ENCODE peak calls at places on chromosomes 12 and 14, in five cellular contexts. U is HepG2, X is endothelial cell of umbilical vein, B is GM12878, V is A549. G is an unnamed sample.
A peak's percentile ranks its signal among the peaks of the same experiment; 100 is the strongest.

GRCh38 chr12:87801860-87802720 is 227.1 kb downstream of the C12orf50 start:
- DNase-seq in U (no peak), X (peak; percentile 76), B (no peak), V (no peak), G (no peak)

GRCh38 chr12:47080725-47081502 is 1.2 kb upstream of the AMIGO2 start:
- DNase-seq in U (no peak), X (peak; percentile 88), B (no peak), V (no peak), G (peak; percentile 66)

GRCh38 chr12:50636505-50636904 is 127.4 kb upstream of the ATF1 start:
- DNase-seq in U (no peak), X (no peak), B (no peak), V (no peak), G (no peak)

GRCh38 chr12:16526693-16527092 is 79.3 kb downstream of the LMO3 start:
- DNase-seq in U (no peak), X (no peak), B (no peak), V (no peak), G (no peak)

GRCh38 chr12:24256636-24257150 is 307.2 kb upstream of the SOX5 start:
- DNase-seq in U (no peak), X (no peak), B (no peak), V (no peak), G (no peak)

GRCh38 chr14:61466249-61466904 is 145.0 kb downstream of the PRKCH start:
- DNase-seq in U (peak; percentile 69), X (peak; percentile 42), B (no peak), V (peak; percentile 52), G (no peak)

GRCh38 chr14:106507354-106507753 is 981.0 kb downstream of the TMEM121 start:
- DNase-seq in U (no peak), X (no peak), B (no peak), V (no peak), G (no peak)

GRCh38 chr12:75011120-75011519 is 198.5 kb downstream of the KCNC2 start:
- DNase-seq in U (no peak), X (no peak), B (no peak), V (no peak), G (peak; percentile 19)

GRCh38 chr14:100471451-100472093 is 115.6 kb downstream of the BEGAIN start:
- DNase-seq in U (no peak), X (no peak), B (no peak), V (no peak), G (no peak)

GRCh38 chr14:67411820-67412421 is at the start of gene PLEK2:
- DNase-seq in U (no peak), X (no peak), B (no peak), V (peak; percentile 40), G (no peak)

GRCh38 chr14:22848391-22849164 is 12.2 kb downstream of the MMP14 start:
- DNase-seq in U (no peak), X (peak; percentile 88), B (no peak), V (no peak), G (no peak)

GRCh38 chr12:52813885-52814709 is at the start of gene KRT4:
- DNase-seq in U (no peak), X (no peak), B (no peak), V (no peak), G (no peak)

GRCh38 chr14:53167602-53168328 is 14.6 kb upstream of the DDHD1 start:
- DNase-seq in U (no peak), X (no peak), B (no peak), V (no peak), G (no peak)
- TF ChIP-seq POLR2A in U (no peak), X (no peak), B (no peak), V (no peak), G (no peak)

DNA sequence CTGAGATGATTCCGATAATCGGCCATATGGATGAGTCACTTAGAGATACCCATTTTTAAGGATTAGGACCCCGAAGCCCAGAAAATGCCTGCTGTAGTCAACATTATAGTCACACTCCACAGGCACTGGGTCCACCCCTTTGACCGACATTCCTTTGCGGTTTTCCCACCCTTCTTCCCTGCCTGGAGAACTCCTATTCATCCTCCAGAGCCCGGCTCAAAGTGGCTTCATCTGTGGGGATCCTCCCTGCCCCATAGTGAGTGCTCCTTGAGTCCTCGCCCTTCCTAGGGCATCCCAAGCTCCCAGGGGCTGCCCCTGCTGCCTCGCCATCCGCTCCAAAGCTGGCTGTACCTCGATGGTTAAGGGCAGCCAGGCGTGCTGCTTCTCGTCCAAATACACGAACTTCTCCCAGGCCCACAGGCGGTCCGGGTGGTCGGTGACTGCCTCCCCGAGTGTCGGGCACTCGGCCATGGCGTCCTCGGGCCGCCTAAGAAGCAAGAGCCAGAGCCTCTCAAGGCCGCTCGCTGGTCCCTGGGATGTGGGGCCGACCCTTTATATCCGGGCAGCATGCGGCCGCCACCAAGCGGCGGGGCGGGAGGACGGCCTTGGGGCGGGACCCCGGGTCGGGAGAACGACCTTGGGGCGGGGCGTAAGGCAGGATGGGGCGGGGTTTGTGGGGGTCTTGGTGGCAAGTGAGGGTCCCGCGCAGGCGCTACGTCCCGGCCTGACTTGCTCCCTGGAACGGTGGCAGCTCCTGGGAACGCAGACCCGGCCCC is at the start of gene TCL1A:
- DNase-seq in U (no peak), X (no peak), B (no peak), V (no peak), G (no peak)
- TF ChIP-seq MYC in U (no peak), X (no peak), B (peak; percentile 32), V (no peak), G (no peak)

DNA sequence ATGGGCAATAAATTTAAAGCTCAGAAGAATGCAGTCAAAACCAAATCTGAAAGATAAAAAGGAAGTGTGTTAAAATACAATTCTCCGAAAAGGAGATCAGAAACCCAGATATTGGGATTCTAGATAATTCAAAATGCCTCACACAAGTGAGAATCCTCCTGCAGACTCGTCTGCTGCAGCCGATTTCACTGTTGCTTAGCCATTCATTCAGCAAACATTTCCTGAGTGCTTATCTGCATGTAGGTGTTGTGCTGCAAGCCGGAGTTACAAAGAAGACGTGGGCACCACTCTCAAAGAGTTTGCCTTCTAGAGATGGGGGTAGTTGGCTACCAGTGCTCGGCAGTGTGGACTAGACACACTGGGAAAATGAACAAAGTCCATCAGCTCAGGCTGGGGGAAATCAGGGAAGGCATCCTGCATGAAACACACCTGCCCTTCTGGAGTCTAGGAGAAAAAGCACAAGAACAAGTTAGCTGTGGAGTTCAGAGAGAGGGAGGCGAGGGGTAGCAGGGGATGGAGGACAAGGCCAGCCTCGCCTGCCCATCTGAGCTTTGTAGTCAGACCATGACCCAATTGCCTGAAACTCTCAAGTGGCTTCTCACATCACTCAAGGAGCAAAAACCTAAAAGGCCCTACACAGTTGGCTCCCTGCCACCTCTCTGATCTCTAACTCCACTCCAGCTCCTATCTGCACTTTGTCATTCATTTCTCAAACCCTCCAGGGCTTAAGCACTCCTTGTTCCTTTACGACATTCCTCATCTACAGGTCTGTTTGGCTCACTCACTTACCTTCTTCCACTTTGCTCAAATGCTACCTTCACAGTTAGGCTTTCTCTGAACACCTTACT is 310.0 kb upstream of the DDHD1 start:
- DNase-seq in U (peak; percentile 15), X (no peak), B (no peak), V (no peak), G (no peak)
- TF ChIP-seq POLR2A in U (no peak), X (no peak), B (no peak), V (no peak), G (no peak)

DNA sequence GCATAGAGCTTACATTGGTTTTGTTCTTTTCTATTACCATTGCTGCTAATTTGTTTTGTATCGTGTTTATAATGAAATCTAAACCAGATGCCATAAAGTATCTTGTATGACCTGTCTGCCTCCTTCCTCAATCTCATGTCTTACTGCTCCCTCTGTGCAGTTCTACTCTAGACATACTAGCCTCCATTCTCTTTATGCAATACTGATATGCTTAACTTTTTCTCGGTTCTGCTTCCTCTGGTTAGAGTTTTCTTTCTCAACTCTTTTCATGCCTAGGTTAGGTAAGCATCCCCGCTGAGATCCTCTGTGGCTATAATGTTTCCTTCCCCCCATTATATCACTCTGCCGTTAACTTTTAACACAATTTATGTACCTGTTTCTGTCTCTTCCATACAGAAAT is 852.3 kb downstream of the TRHDE start:
- DNase-seq in U (no peak), X (no peak), B (no peak), V (no peak), G (no peak)
- TF ChIP-seq MYC in U (no peak), X (no peak), B (no peak), V (no peak), G (no peak)

GRCh38 chr12:503111-503761 is 43.5 kb downstream of the B4GALNT3 start:
- DNase-seq in U (no peak), X (peak; percentile 13), B (no peak), V (no peak), G (peak; percentile 18)
- TF ChIP-seq POLR2A in U (no peak), X (no peak), B (no peak), V (no peak), G (no peak)

DNA sequence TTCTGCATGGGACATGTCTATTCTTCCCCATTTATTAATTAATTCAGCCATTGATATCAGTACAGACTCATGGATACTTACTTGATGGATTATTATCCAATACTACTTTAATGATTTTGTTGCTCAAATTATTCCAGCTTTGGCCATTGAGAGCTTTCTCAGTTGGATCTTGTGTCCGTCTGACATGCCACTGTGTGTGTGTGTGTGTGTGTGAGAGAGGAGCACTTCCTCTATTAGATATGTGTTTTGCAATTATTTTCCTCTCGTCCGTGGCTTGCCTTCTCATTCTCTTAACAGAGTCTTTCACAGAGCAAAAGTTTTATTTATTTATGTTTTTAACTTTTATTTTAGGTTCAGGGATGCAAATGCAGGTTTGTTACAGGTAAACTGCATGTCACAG is 194.2 kb downstream of the ADGRD1 start:
- DNase-seq in U (no peak), X (no peak), B (no peak), V (no peak), G (peak; percentile 81)
- TF ChIP-seq MYC in U (no peak), X (no peak), B (no peak), V (no peak), G (peak; percentile 14)

GRCh38 chr14:57388072-57388471 is 2.3 kb upstream of the NAA30 start:
- DNase-seq in U (no peak), X (no peak), B (no peak), V (no peak), G (peak; percentile 63)

GRCh38 chr14:57391609-57392195 is 1.3 kb downstream of the NAA30 start:
- DNase-seq in U (no peak), X (peak; percentile 47), B (no peak), V (no peak), G (peak; percentile 1)

GRCh38 chr14:57390806-57391562 is 598 bp downstream of the NAA30 start:
- DNase-seq in U (no peak), X (peak; percentile 66), B (no peak), V (peak; percentile 14), G (peak; percentile 58)

GRCh38 chr14:57389646-57390036 is 745 bp upstream of the NAA30 start:
- DNase-seq in U (no peak), X (no peak), B (peak; percentile 13), V (no peak), G (no peak)

GRCh38 chr14:57390037-57390805 is at the start of gene NAA30:
- DNase-seq in U (peak; percentile 86), X (peak; percentile 92), B (peak; percentile 81), V (peak; percentile 81), G (peak; percentile 96)
- TF ChIP-seq POLR2A in U (peak; percentile 83), X (peak; percentile 13), B (peak; percentile 87), V (peak; percentile 54), G (peak; percentile 48)

G was measured in NB4.